ENCODE peak calls at places on chromosomes 5 and 9, in five cellular contexts. E is foreskin fibroblast, X is astrocyte of the spinal cord, H is B cell, A is breast epithelium. N is an unnamed sample.

GRCh38 chr5:57735754-57736153 is 253.1 kb upstream of the ACTBL2 start:
- DNase-seq in H (no peak), A (no peak), E (peak), X (peak), N (no peak)

GRCh38 chr9:89793551-89793950 is 188.7 kb downstream of the GADD45G start:
- DNase-seq in X (no peak), A (no peak), E (no peak), H (no peak), N (no peak)

GRCh38 chr5:83523926-83524325 is 52.4 kb downstream of the VCAN start:
- DNase-seq in E (no peak), A (no peak), H (no peak), X (peak), N (no peak)

GRCh38 chr5:149345892-149346222 is 558 bp downstream of the GRPEL2 start:
- DNase-seq in X (peak), E (peak), A (no peak), H (peak), N (peak)

GRCh38 chr5:170426149-170426767 is 37.1 kb upstream of the KCNMB1 start:
- DNase-seq in E (no peak), A (no peak), H (no peak), X (no peak), N (peak)

GRCh38 chr9:90815183-90815943 is 13.7 kb downstream of the SYK start:
- DNase-seq in E (no peak), X (no peak), A (no peak), H (peak), N (no peak)

GRCh38 chr9:36148652-36149051 is 12.1 kb downstream of the GLIPR2 start:
- DNase-seq in X (peak), A (peak), H (no peak), E (peak), N (peak)

GRCh38 chr5:150498501-150498900 is 9.4 kb upstream of the NDST1 start:
- DNase-seq in H (no peak), X (no peak), E (no peak), A (no peak), N (no peak)

GRCh38 chr5:148290271-148291195 is 21.7 kb upstream of the SPINK7 start:
- DNase-seq in H (peak), X (peak), A (no peak), E (peak), N (no peak)

GRCh38 chr9:90632680-90633207 is 9.9 kb downstream of the DIRAS2 start:
- DNase-seq in X (no peak), E (no peak), A (no peak), H (no peak), N (no peak)

GRCh38 chr9:131289301-131290038 is at the start of gene PLPP7:
- DNase-seq in X (peak), A (no peak), E (peak), H (no peak), N (peak)

GRCh38 chr9:113409883-113410206 is 630 bp downstream of the POLE3 start:
- DNase-seq in X (no peak), A (no peak), E (no peak), H (no peak), N (no peak)

GRCh38 chr9:131714161-131714646 is 25.7 kb downstream of the RAPGEF1 start:
- DNase-seq in H (no peak), X (peak), E (peak), A (peak), N (no peak)

GRCh38 chr5:114038756-114039155 is 323.1 kb upstream of the KCNN2 start:
- DNase-seq in E (no peak), H (no peak), X (no peak), A (no peak), N (no peak)

GRCh38 chr5:134026521-134027202 is 21.9 kb upstream of the VDAC1 start:
- DNase-seq in X (peak), H (peak), A (peak), E (peak), N (peak)

GRCh38 chr5:122404653-122405362 is 92.8 kb downstream of the SNCAIP start:
- DNase-seq in A (no peak), H (no peak), E (no peak), X (no peak), N (no peak)

GRCh38 chr9:136486131-136486530 is 3.3 kb upstream of the SEC16A start:
- DNase-seq in A (no peak), H (no peak), E (no peak), X (no peak), N (no peak)

GRCh38 chr9:91516781-91517180 is 93.1 kb upstream of the NFIL3 start:
- DNase-seq in H (no peak), X (no peak), A (no peak), E (no peak), N (no peak)

GRCh38 chr9:89430995-89431394 is 66.9 kb downstream of the SEMA4D start:
- DNase-seq in H (no peak), E (no peak), A (no peak), X (no peak), N (no peak)

GRCh38 chr9:113446323-113446740 is 17.2 kb upstream of the RGS3 start:
- DNase-seq in E (peak), H (peak), X (peak), A (no peak), N (peak)

GRCh38 chr9:107147134-107147533 is 135.9 kb upstream of the RAD23B start:
- DNase-seq in A (no peak), X (no peak), E (no peak), H (no peak), N (no peak)

GRCh38 chr9:126750941-126751725 is 53.7 kb upstream of the ZBTB43 start:
- DNase-seq in X (no peak), E (no peak), A (no peak), H (no peak), N (no peak)

GRCh38 chr9:35903049-35903448 is 3.0 kb upstream of the HRCT1 start:
- DNase-seq in A (no peak), E (peak), H (peak), X (peak), N (peak)

GRCh38 chr5:67248703-67249589 is 52.3 kb upstream of the CD180 start:
- DNase-seq in A (peak), E (peak), X (no peak), H (no peak), N (no peak)

GRCh38 chr9:128933731-128934130 is 12.9 kb downstream of the PHYHD1 start:
- DNase-seq in X (no peak), E (no peak), H (no peak), A (no peak), N (no peak)

GRCh38 chr5:152642880-152643279 is 237.8 kb upstream of the NMUR2 start:
- DNase-seq in E (no peak), X (no peak), H (no peak), A (no peak), N (no peak)

GRCh38 chr5:64895748-64896147 is 127.0 kb downstream of the CWC27 start:
- DNase-seq in X (no peak), A (no peak), E (no peak), H (no peak), N (no peak)

GRCh38 chr5:110590187-110590586 is 136.3 kb downstream of the TMEM232 start:
- DNase-seq in E (peak), H (no peak), A (no peak), X (peak), N (no peak)

GRCh38 chr5:124059200-124059599 is 547.2 kb downstream of the CSNK1G3 start:
- DNase-seq in E (peak), A (no peak), X (no peak), H (no peak), N (no peak)

GRCh38 chr5:92019376-92019990 is 636.4 kb upstream of the ARRDC3 start:
- DNase-seq in A (no peak), X (peak), H (no peak), E (peak), N (no peak)

GRCh38 chr5:137498736-137499505 is at the start of gene SPOCK1:
- DNase-seq in E (peak), X (peak), A (peak), H (peak), N (peak)

GRCh38 chr5:60535198-60535597 is 164.8 kb downstream of the DEPDC1B start:
- DNase-seq in X (no peak), H (no peak), A (no peak), E (no peak), N (no peak)

GRCh38 chr9:137582286-137582860 is 3.6 kb upstream of the DPH7 start:
- DNase-seq in H (no peak), X (no peak), A (no peak), E (peak), N (no peak)

GRCh38 chr5:106241409-106241808 is 1429.3 kb downstream of the EFNA5 start:
- DNase-seq in X (peak), A (no peak), E (peak), H (no peak), N (no peak)

GRCh38 chr5:179668404-179668803 is 12.4 kb downstream of the CBY3 start:
- DNase-seq in X (peak), H (peak), A (no peak), E (peak), N (peak)
- TF ChIP-seq CTCF in X (peak), H (peak), A (no peak), E (peak), N (peak)

DNA sequence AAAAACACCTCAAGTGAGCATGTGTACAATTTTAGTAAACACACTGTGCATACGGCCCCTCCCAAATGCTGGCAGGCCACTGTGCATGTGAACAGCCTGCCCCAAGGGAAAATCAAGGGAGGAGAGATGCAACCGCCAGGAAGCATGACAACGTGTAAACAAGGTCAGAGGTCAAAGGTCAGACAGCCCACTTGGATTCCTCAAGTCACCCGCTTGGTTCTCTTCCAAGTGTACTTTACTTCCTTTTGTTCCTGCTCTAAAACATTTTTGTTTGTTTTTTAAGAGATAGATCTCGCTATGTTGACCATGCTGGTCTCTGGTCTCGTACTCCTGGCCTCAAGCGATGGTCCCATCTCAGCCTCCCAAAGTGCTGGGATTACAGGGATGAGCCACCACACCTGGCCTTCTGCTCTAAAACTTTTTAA is 126.7 kb upstream of the SHB start:
- DNase-seq in H (no peak), E (no peak), X (no peak), A (peak), N (no peak)
- TF ChIP-seq CTCF in H (no peak), E (no peak), X (no peak), A (no peak), N (no peak)

DNA sequence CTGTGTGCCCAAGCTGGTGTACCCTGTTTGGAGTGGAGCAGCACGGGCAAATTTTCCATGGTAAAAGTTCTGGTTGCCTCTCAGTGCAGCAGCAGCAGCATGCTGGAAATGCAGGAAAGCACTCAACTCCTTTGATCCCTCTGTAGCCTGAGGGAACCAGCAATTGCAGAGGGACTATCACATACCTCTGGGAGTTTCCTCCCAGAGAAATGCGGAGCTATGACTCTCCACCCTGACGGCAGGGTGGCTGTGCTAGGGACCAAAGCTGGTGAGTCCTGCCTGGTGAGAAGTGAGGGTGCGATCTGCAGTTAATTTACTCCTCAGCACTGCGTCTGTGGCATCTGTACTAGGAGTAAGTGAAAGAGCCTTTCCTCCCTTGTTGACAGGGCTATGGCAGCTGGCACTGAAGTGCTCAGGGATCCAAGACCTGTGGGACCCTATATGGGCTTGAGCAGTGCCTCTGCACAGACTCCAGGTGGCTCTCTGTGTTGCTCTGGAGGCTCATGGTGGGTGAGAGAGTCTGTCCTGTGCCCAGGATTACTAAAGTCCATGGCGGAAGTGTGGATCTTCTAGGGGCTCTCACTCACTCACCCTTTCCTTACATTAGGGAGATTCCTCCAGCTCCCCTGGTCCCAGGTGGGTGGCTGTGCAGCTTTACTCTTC is 601.2 kb upstream of the TYRP1 start:
- DNase-seq in E (no peak), X (no peak), H (no peak), A (no peak), N (no peak)
- TF ChIP-seq CTCF in E (no peak), X (no peak), H (no peak), A (no peak), N (no peak)

DNA sequence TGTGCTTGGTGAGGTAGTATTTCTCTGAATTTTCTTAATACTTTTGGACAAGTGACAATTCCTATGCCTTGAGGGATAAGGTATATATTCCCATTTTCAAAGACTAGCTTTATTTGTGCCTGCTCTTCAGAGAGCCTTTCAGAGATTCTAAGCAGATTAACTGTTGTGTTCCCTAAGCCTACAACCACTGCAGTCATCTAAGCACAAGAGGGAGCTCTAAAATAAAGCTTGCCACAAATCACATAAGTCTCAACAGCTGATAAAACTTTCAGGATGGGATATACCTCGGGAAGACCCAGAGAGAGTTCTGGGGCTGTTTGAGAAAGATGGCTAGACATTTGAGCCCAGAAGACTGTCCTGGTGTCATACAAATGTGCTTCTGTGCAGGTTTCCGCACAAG is 157.3 kb downstream of the CYLC2 start:
- DNase-seq in E (no peak), A (no peak), X (no peak), H (no peak), N (no peak)
- TF ChIP-seq CTCF in E (no peak), A (no peak), X (no peak), H (no peak), N (no peak)

GRCh38 chr5:172758077-172758835 is 12.7 kb downstream of the DUSP1 start:
- DNase-seq in A (no peak), H (no peak), E (peak), X (peak), N (no peak)
- TF ChIP-seq CTCF in A (no peak), H (no peak), E (no peak), X (peak), N (no peak)

DNA sequence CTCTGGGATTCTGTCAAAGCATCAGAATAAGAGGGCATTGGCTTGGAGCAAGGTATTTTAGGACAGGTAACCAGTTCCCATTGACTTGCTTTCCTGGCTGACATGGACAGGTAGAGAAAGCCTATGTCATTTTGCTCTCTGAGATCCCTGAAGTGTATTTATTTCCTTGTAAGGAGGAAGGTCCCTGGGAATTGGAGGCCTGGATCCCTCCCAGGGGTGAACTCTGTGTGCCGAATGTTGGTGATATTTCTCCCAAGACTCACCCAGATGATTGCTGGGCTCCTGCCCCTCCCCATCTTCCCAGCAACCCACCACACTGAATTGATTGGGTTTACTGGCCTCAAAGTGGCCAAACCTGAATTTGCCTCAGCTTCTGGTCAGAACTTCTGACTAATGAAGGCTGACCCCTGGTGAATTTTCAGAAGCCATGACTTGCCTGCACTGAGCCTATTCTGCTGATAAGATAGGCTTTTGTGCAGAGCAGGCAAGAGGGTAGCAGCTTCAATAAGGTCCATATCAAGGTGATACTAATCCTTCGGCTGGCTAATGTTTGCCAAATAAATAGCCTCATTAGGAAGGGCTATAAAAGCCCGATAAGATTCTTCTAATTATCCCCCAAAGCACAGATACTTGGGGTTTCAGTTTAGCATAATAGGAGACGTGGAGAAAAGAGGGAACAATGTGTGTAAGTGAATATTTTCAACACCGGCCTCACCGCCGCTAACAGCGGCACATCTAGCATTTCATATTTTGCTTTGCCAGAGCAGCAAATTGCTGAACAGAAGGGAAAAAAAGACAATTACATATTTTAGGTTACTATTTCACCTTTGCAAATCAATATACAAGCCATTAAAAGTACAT is 152.9 kb upstream of the PITX1 start:
- DNase-seq in A (no peak), E (peak), H (no peak), X (no peak), N (no peak)
- TF ChIP-seq CTCF in A (no peak), E (no peak), H (no peak), X (no peak), N (no peak)

DNA sequence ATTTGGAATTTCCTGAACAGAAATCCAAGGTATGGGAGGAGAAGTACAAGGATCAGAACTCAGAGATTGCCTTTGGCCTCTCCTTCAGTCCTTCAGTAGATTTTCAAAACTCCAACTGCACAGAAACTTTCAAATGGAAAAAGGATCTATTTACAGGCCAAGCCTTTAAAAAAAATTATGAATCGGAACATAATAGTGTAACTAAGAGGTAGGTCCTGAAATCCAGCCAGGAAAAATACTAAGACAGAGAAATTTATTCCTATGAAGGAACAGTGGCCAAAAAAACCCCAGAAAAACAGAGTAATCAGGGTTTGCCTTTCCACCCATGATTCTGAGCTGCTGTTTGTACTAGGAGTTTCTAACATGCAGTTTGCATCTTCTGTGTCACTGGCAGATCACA is 93.0 kb upstream of the TMED7 start:
- DNase-seq in H (no peak), A (no peak), X (no peak), E (no peak), N (no peak)
- TF ChIP-seq CTCF in H (no peak), A (no peak), X (no peak), E (no peak), N (no peak)

DNA sequence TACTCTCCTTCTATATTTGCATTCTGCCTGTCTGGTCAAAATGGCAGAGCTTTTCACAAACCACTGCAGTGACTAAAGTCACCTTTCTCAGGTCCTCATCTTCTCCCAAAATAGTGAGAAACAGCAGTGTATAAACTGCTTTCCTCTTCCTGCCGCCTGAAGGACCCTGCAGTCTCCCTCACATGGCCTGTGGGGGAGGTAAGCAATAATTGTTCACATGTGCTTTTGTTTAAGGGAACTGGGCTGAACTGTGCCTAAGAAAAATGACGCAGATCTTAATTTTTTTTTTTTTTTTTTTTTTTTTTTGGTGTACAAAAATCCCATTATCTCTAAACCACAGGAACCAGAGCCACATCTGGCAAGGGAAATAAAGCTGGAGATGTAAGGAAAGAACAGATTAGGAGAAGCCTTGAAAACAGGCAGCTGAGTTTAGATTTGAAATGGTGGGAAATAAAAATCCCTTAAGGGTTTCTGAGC is 131.7 kb upstream of the VLDLR start:
- DNase-seq in E (peak), A (no peak), X (peak), H (no peak), N (peak)
- TF ChIP-seq CTCF in E (no peak), A (no peak), X (no peak), H (no peak), N (no peak)

N was measured in GM13976.